ENCODE peak calls at places on chromosomes 7 and 10, in nine cellular contexts. F is fibroblast of lung, T is IMR-90, B is neuronal stem cell, R is GM12878, H is kidney, M is GM23248, O is mesendoderm, J is neural progenitor cell. C is an unnamed sample. For H3K36me3, the result is how much of the 10 kb centered on the place peaks cover.

GRCh38 chr7:78326870-78327269 is 528.3 kb downstream of the PHTF2 start:
- DNase-seq in O (no peak), M (peak), T (peak), B (no peak), J (no peak), H (no peak), F (peak), R (no peak), C (no peak)

GRCh38 chr7:99559276-99559915 is 954 bp downstream of the ZNF655 start:
- DNase-seq in R (no peak), O (peak), M (peak), H (no peak), F (peak), T (peak), J (no peak), B (no peak), C (no peak)

GRCh38 chr10:79071535-79071923 is 2.8 kb downstream of the ZMIZ1 start:
- DNase-seq in H (no peak), M (no peak), O (peak), B (peak), R (no peak), J (no peak), T (no peak), F (no peak), C (no peak)

GRCh38 chr10:3775671-3776551 is 9.1 kb downstream of the KLF6 start:
- DNase-seq in J (peak), H (no peak), T (peak), M (peak), O (peak), R (no peak), F (peak), B (no peak), C (peak)

GRCh38 chr7:102099474-102099873 is 187.2 kb upstream of the SH2B2 start:
- DNase-seq in J (no peak), B (no peak), T (no peak), M (no peak), H (no peak), O (no peak), F (no peak), R (no peak), C (no peak)

GRCh38 chr7:87517136-87517805 is 41.8 kb upstream of the ABCB4 start:
- DNase-seq in H (no peak), R (no peak), O (no peak), J (no peak), F (peak), T (peak), M (peak), B (no peak), C (no peak)

GRCh38 chr10:113091921-113092320 is 141.9 kb downstream of the TCF7L2 start:
- DNase-seq in R (no peak), M (no peak), H (no peak), O (no peak), B (no peak), T (no peak), F (no peak), J (no peak), C (peak)

GRCh38 chr7:81014266-81014665 is 95.4 kb upstream of the SEMA3C start:
- DNase-seq in J (no peak), R (no peak), F (peak), O (no peak), H (no peak), B (no peak), M (peak), T (peak), C (no peak)

GRCh38 chr10:131949041-131949862 is 32.5 kb downstream of the BNIP3 start:
- DNase-seq in O (no peak), R (no peak), H (peak), J (no peak), M (no peak), F (no peak), B (no peak), T (no peak), C (peak)

GRCh38 chr10:96337106-96337505 is 21.7 kb downstream of the OPALIN start:
- DNase-seq in F (no peak), O (peak), R (no peak), J (no peak), H (no peak), M (no peak), T (no peak), B (no peak), C (no peak)

GRCh38 chr10:5873515-5873995 is 16.1 kb downstream of the ANKRD16 start:
- DNase-seq in H (no peak), F (peak), J (peak), T (peak), B (peak), M (peak), R (peak), O (peak), C (peak)

GRCh38 chr7:50339990-50340500 is 35.5 kb downstream of the IKZF1 start:
- DNase-seq in H (no peak), B (no peak), R (no peak), T (no peak), O (peak), M (no peak), J (no peak), F (no peak), C (peak)

GRCh38 chr7:71491331-71491730 is 359.4 kb downstream of the GALNT17 start:
- DNase-seq in R (no peak), B (no peak), M (no peak), T (no peak), F (no peak), H (no peak), J (no peak), O (no peak), C (no peak)

GRCh38 chr10:63671317-63671937 is 150.2 kb downstream of the REEP3 start:
- DNase-seq in R (no peak), O (peak), J (no peak), B (no peak), T (peak), M (peak), H (no peak), F (peak), C (no peak)

GRCh38 chr7:138151731-138152577 is 75.7 kb downstream of the AKR1D1 start:
- DNase-seq in T (no peak), M (no peak), H (no peak), B (no peak), O (no peak), F (no peak), R (no peak), J (no peak), C (no peak)

GRCh38 chr10:61628199-61628874 is 34.4 kb upstream of the CABCOCO1 start:
- DNase-seq in T (peak), R (no peak), B (no peak), O (no peak), M (peak), J (no peak), H (no peak), F (peak), C (no peak)

GRCh38 chr7:137681657-137682562 is 164.9 kb downstream of the DGKI start:
- DNase-seq in O (no peak), B (no peak), R (no peak), M (peak), J (no peak), F (peak), H (no peak), T (peak), C (no peak)

GRCh38 chr7:139479620-139480019 is 3.9 kb downstream of the KLRG2 start:
- DNase-seq in J (no peak), M (no peak), R (no peak), F (no peak), T (no peak), O (no peak), B (no peak), H (no peak), C (no peak)

GRCh38 chr7:128758553-128758952 is 17.0 kb downstream of the OPN1SW start:
- DNase-seq in J (no peak), R (no peak), O (no peak), T (no peak), F (no peak), H (no peak), M (no peak), B (no peak), C (no peak)

GRCh38 chr7:22730921-22731654 is 4.1 kb downstream of the IL6 start:
- DNase-seq in B (no peak), T (peak), O (no peak), R (no peak), J (no peak), H (no peak), M (peak), F (peak), C (no peak)

GRCh38 chr10:84370268-84370667 is 41.9 kb downstream of the CCSER2 start:
- DNase-seq in H (no peak), T (no peak), R (no peak), O (no peak), M (no peak), J (no peak), B (no peak), F (no peak), C (no peak)

GRCh38 chr7:90551036-90551435 is 45.1 kb upstream of the CDK14 start:
- DNase-seq in J (peak), T (peak), H (no peak), R (no peak), F (no peak), B (no peak), O (peak), M (no peak), C (peak)

GRCh38 chr10:98006266-98006665 is 24.2 kb downstream of the CRTAC1 start:
- DNase-seq in J (peak), R (no peak), T (no peak), B (no peak), M (no peak), F (no peak), O (peak), H (no peak), C (peak)

GRCh38 chr7:127632276-127632910 is 14.5 kb upstream of the PAX4 start:
- DNase-seq in M (peak), F (peak), R (no peak), J (no peak), O (no peak), B (no peak), H (no peak), T (peak), C (no peak)

GRCh38 chr10:116274141-116274861 is 1.3 kb upstream of the GFRA1 start:
- DNase-seq in H (peak), O (peak), M (peak), B (peak), F (peak), R (no peak), T (no peak), J (peak), C (peak)

GRCh38 chr7:135359633-135360032 is 126.0 kb downstream of the STRA8 start:
- DNase-seq in J (no peak), T (no peak), R (no peak), M (no peak), O (no peak), F (no peak), H (no peak), B (no peak), C (no peak)

GRCh38 chr7:1543826-1544177 is 12.2 kb downstream of the TMEM184A start:
- DNase-seq in R (no peak), J (no peak), T (no peak), O (no peak), M (no peak), H (no peak), B (no peak), F (no peak), C (no peak)

GRCh38 chr7:1544178-1544895 is 11.7 kb downstream of the TMEM184A start:
- DNase-seq in O (no peak), H (peak), R (no peak), J (no peak), F (no peak), T (no peak), B (no peak), M (no peak), C (peak)

GRCh38 chr7:1545417-1546246 is 10.4 kb downstream of the TMEM184A start:
- DNase-seq in H (no peak), O (no peak), B (no peak), R (no peak), F (no peak), T (no peak), J (no peak), M (no peak), C (no peak)

GRCh38 chr7:1546274-1546908 is 9.6 kb downstream of the TMEM184A start:
- DNase-seq in R (no peak), M (no peak), J (no peak), T (no peak), B (no peak), F (no peak), H (no peak), O (no peak), C (no peak)

DNA sequence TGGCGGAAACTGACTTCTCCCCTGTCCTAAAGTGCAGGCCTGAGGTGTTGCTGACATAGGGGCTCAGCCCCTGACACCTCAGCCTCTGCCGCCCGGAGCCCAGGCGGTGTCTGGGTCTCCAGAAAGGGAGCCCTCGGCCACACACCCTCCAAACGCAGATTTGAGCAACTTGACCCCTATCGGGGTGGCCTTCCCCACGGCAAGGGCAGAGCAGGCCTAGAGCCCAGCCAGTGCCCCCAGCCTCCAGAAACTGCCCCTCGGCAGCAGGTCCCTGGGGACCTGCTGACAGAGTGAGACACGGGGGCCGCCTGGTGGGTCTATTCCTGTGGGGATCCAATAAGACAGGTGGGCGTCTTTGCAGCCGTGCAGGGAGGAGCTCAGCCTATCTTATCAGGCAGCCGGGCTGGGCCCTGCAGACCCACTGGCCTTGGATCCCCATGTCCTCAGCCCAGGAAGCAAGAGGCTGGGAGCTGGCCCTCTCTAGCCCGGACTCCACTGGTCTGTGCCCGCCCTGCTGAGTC is 11.0 kb downstream of the TMEM184A start:
- DNase-seq in H (no peak), O (no peak), B (no peak), F (no peak), J (no peak), T (no peak), M (no peak), R (no peak), C (peak)
- H3K36me3 ChIP-seq in H (under half), O (under half), B (under half), F (under half), J (under half), T (under half), M (under half), R (under half), C (under half)

GRCh38 chr10:18203526-18203925 is 63.3 kb downstream of the CACNB2 start:
- DNase-seq in R (no peak), H (no peak), J (no peak), B (no peak), T (no peak), M (no peak), F (no peak), O (no peak), C (no peak)
- H3K9ac ChIP-seq in R (no peak), H (no peak), J (no peak), B (no peak), T (no peak), M (no peak), F (no peak), O (no peak), C (no peak)

GRCh38 chr10:37826806-37827205 is 30.6 kb downstream of the ZNF248 start:
- DNase-seq in R (no peak), H (no peak), J (no peak), M (no peak), O (no peak), F (no peak), B (no peak), T (no peak), C (no peak)

GRCh38 chr10:37831495-37832333 is 25.7 kb downstream of the ZNF248 start:
- DNase-seq in R (no peak), M (peak), B (no peak), T (no peak), O (peak), H (no peak), J (no peak), F (peak), C (no peak)
- H3K36me3 ChIP-seq in R (under half), M (half or more), B (under half), T (under half), O (under half), H (half or more), J (under half), F (under half), C (half or more)

GRCh38 chr10:70492786-70493659 is 14.5 kb downstream of the PALD1 start:
- DNase-seq in F (peak), O (no peak), J (no peak), B (no peak), H (peak), M (peak), T (peak), R (no peak), C (no peak)

GRCh38 chr10:70494966-70495365 is 16.4 kb downstream of the PALD1 start:
- DNase-seq in J (no peak), B (no peak), O (no peak), H (no peak), R (no peak), T (no peak), F (no peak), M (no peak), C (no peak)

GRCh38 chr10:70494536-70494935 is 16.0 kb downstream of the PALD1 start:
- DNase-seq in O (no peak), R (no peak), F (peak), H (no peak), B (no peak), J (no peak), M (peak), T (no peak), C (no peak)

GRCh38 chr10:70495691-70496261 is 17.2 kb downstream of the PALD1 start:
- DNase-seq in T (no peak), J (no peak), B (no peak), R (no peak), F (no peak), H (no peak), O (no peak), M (no peak), C (no peak)

GRCh38 chr10:70493660-70494234 is 15.2 kb downstream of the PALD1 start:
- DNase-seq in F (no peak), H (peak), R (peak), M (no peak), B (no peak), T (no peak), J (peak), O (peak), C (peak)
- H3K9ac ChIP-seq in F (no peak), H (no peak), R (peak), M (no peak), B (no peak), T (no peak), J (no peak), O (peak), C (no peak)

DNA sequence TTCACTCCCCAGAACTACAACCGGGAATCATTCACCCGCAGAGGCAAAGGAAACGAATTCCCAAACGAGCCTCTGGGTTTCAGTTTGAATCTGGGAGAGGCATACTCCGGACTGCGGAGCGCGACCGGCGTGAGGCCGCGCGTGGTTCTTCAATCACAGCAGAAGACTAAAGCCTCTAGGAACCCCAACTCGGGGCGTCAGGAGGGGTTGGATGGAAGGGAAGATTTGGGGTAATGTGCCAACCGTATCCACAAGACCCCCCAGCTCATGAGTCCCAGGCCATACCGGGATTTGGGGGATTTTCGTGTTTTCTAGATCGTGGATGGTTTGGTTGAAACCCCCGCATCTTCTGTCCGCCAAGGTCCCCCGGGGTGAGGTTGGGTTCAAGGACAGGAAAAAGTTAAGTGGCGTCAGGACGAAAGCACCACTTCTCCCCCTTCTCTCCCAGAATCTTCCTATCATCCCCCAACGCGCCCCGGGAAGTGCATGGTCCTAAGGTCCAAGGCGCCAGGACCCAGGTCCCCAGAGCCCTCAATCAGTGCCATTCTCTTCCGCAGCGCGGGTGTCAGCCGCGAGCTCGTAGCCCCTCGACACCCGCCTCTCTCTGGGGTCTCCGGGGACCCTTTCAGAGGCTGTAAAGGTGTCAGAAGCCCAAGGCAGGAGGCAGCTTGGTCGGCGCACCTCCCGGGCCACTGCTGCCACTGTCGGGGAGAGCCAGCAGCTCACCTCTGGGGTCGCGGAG is 1.7 kb downstream of the MKX start:
- DNase-seq in H (no peak), J (peak), F (no peak), M (peak), O (no peak), T (peak), R (no peak), B (no peak), C (peak)
- H3K36me3 ChIP-seq in H (under half), J (under half), F (under half), M (under half), O (under half), T (under half), R (under half), B (under half), C (under half)

DNA sequence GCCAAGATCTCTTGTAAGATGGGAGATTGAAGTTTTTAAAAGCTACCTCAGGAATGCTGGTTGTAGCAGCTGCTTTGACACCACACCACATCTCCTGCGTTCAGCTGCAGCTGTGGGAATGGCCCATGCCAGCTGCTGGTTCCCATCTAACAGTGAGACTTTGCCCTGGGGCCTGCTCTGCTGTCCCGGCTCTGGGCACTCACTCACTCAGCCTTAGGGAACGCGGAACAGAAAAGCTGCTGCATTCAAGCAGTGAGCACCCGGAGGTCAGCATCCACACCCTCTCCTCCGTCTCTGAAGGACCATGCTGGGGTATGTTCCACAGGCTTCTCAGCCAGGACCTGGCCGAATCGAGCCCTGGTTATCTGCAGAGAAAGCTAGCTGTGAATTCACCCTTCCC is 197.1 kb upstream of the CXCL12 start:
- DNase-seq in J (no peak), M (no peak), B (no peak), R (no peak), T (no peak), F (no peak), H (no peak), O (no peak), C (peak)
- H3K9ac ChIP-seq in J (no peak), M (no peak), B (no peak), R (no peak), T (no peak), F (no peak), H (no peak), O (no peak), C (no peak)

GRCh38 chr10:103413540-103413939 is 17.1 kb downstream of the PDCD11 start:
- DNase-seq in B (no peak), H (no peak), M (no peak), F (no peak), J (no peak), R (no peak), T (no peak), O (no peak), C (no peak)

GRCh38 chr10:103417601-103418000 is 21.2 kb downstream of the PDCD11 start:
- DNase-seq in T (no peak), J (no peak), B (no peak), F (no peak), M (no peak), H (no peak), R (no peak), O (no peak), C (no peak)

GRCh38 chr10:103416436-103417147 is 20.2 kb downstream of the PDCD11 start:
- DNase-seq in J (peak), R (peak), O (peak), F (peak), H (no peak), T (peak), M (peak), B (peak), C (peak)

GRCh38 chr10:103415581-103415980 is 19.2 kb downstream of the PDCD11 start:
- DNase-seq in F (no peak), T (no peak), B (no peak), M (no peak), H (no peak), J (no peak), O (no peak), R (no peak), C (no peak)
- H3K36me3 ChIP-seq in F (under half), T (half or more), B (half or more), M (half or more), H (half or more), J (under half), O (under half), R (half or more), C (half or more)

C was measured in endodermal cell.